ENCODE peak calls at places on chromosomes 6 and 20, in four cellular contexts. One of them, this sample, is unnamed. For H3K36me3, the result is how much of the 10 kb centered on the place peaks cover.

GRCh38 chr6:28943557-28944411 is 20.0 kb upstream of the TRIM27 start:
- DNase-seq in HCT116: no peak
- DNase-seq in SK-N-SH: peak
- DNase-seq in HepG2: peak
- DNase-seq in this sample: no peak

GRCh38 chr6:138765896-138766487 is 7.6 kb upstream of the CCDC28A start:
- DNase-seq in HCT116: peak
- DNase-seq in SK-N-SH: peak
- DNase-seq in HepG2: peak
- DNase-seq in this sample: peak

GRCh38 chr6:156658186-156658585 is 119.0 kb upstream of the ARID1B start:
- DNase-seq in HepG2: no peak
- DNase-seq in HCT116: no peak
- DNase-seq in SK-N-SH: no peak
- DNase-seq in this sample: no peak

GRCh38 chr6:5260111-5260620 is 584 bp downstream of the LYRM4 start:
- DNase-seq in HepG2: peak
- DNase-seq in HCT116: peak
- DNase-seq in SK-N-SH: no peak
- DNase-seq in this sample: no peak

GRCh38 chr20:57404419-57405072 is 13.3 kb downstream of the RBM38 start:
- DNase-seq in HepG2: no peak
- DNase-seq in HCT116: no peak
- DNase-seq in SK-N-SH: no peak
- DNase-seq in this sample: no peak

GRCh38 chr20:11354841-11355240 is 562.9 kb upstream of the BTBD3 start:
- DNase-seq in HepG2: no peak
- DNase-seq in SK-N-SH: no peak
- DNase-seq in HCT116: no peak
- DNase-seq in this sample: no peak

GRCh38 chr6:49951926-49952325 is 12.0 kb downstream of the DEFB114 start:
- DNase-seq in HCT116: no peak
- DNase-seq in HepG2: no peak
- DNase-seq in SK-N-SH: no peak
- DNase-seq in this sample: no peak

GRCh38 chr20:51579137-51579536 is 36.6 kb upstream of the NFATC2 start:
- DNase-seq in SK-N-SH: no peak
- DNase-seq in HepG2: no peak
- DNase-seq in HCT116: no peak
- DNase-seq in this sample: no peak

GRCh38 chr6:129500958-129501381 is 209.0 kb downstream of the ARHGAP18 start:
- DNase-seq in HepG2: peak
- DNase-seq in SK-N-SH: peak
- DNase-seq in HCT116: peak
- DNase-seq in this sample: no peak

GRCh38 chr6:6319947-6320811 is at the start of gene F13A1:
- DNase-seq in SK-N-SH: no peak
- DNase-seq in HCT116: no peak
- DNase-seq in HepG2: no peak
- DNase-seq in this sample: no peak

GRCh38 chr6:112694986-112695385 is 347.9 kb downstream of the RFPL4B start:
- DNase-seq in HCT116: no peak
- DNase-seq in HepG2: no peak
- DNase-seq in SK-N-SH: no peak
- DNase-seq in this sample: no peak

GRCh38 chr6:156883497-156884252 is 106.5 kb downstream of the ARID1B start:
- DNase-seq in HepG2: no peak
- DNase-seq in SK-N-SH: no peak
- DNase-seq in HCT116: no peak
- DNase-seq in this sample: no peak

GRCh38 chr6:7238900-7239589 is 74.0 kb downstream of the SSR1 start:
- DNase-seq in HCT116: peak
- DNase-seq in SK-N-SH: peak
- DNase-seq in HepG2: peak
- DNase-seq in this sample: no peak

GRCh38 chr20:31788578-31788977 is 30.6 kb upstream of the MYLK2 start:
- DNase-seq in HepG2: no peak
- DNase-seq in HCT116: no peak
- DNase-seq in SK-N-SH: no peak
- DNase-seq in this sample: no peak

GRCh38 chr6:4487538-4487937 is 288.7 kb upstream of the CDYL start:
- DNase-seq in HepG2: peak
- DNase-seq in HCT116: peak
- DNase-seq in SK-N-SH: no peak
- DNase-seq in this sample: no peak

GRCh38 chr6:73854998-73855718 is 159.2 kb downstream of the CD109 start:
- DNase-seq in SK-N-SH: peak
- DNase-seq in HepG2: peak
- DNase-seq in HCT116: peak
- DNase-seq in this sample: peak

DNA sequence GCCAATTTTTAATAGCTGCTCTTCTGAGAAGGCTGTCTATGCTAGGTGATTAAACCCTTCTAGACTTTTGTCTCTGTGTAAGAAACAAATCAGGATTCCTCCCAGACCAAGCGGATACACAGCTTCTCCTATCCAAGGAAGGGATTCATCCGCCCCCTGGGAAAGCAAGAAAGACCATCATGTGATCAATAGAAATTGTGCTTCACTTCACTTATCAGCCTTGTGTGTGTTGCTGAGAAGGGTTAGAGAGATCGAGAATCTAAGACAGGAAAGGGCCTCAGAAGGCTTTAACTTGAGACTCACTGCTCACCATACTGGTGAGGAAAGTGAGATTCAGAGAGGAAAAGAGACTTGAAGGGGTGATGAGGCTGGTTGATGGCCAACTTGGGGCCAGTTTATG is 1.5 kb downstream of the ABCC10 start:
- DNase-seq in HCT116: no peak
- DNase-seq in HepG2: no peak
- DNase-seq in SK-N-SH: no peak
- DNase-seq in this sample: no peak
- H3K9ac ChIP-seq in HCT116: peak
- H3K9ac ChIP-seq in HepG2: peak
- H3K9ac ChIP-seq in SK-N-SH: peak
- H3K9ac ChIP-seq in this sample: peak

DNA sequence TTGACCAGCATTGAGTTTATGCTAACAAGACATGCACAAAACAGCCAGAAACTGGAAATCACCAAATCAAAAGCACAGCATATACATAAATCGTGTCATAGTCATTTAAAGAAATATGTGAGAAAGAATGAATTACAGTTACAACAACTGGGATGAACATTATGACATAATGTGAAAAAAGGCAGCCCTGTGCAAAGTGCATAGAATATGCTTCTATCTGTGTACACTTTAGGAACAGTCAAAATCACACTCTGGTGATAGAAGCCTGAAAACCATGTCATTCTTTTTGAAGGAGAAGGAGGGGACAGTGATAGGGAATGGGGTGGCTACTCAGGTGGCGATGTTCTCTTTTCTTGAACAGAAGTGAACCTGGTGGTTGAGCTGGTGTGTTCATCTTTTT is 79.7 kb upstream of the KIF25 start:
- DNase-seq in SK-N-SH: no peak
- DNase-seq in HCT116: no peak
- DNase-seq in HepG2: no peak
- DNase-seq in this sample: no peak
- H3K36me3 ChIP-seq in SK-N-SH: under half
- H3K36me3 ChIP-seq in HCT116: under half
- H3K36me3 ChIP-seq in HepG2: half or more
- H3K36me3 ChIP-seq in this sample: half or more

GRCh38 chr6:75600694-75601265 is 900 bp upstream of the SENP6 start:
- DNase-seq in HCT116: no peak
- DNase-seq in HepG2: no peak
- DNase-seq in SK-N-SH: peak
- DNase-seq in this sample: no peak

GRCh38 chr6:75604294-75604693 is 2.6 kb downstream of the SENP6 start:
- DNase-seq in SK-N-SH: no peak
- DNase-seq in HCT116: no peak
- DNase-seq in HepG2: no peak
- DNase-seq in this sample: no peak

GRCh38 chr6:75602897-75603395 is 1.3 kb downstream of the SENP6 start:
- DNase-seq in HepG2: no peak
- DNase-seq in HCT116: no peak
- DNase-seq in SK-N-SH: no peak
- DNase-seq in this sample: no peak

GRCh38 chr6:75601608-75602163 is at the start of gene SENP6:
- DNase-seq in SK-N-SH: peak
- DNase-seq in HCT116: peak
- DNase-seq in HepG2: peak
- DNase-seq in this sample: no peak

GRCh38 chr6:75602164-75602896 is 650 bp downstream of the SENP6 start:
- DNase-seq in HCT116: peak
- DNase-seq in HepG2: no peak
- DNase-seq in SK-N-SH: peak
- DNase-seq in this sample: no peak
- TF ChIP-seq POLR2AphosphoS5 in HCT116: no peak
- TF ChIP-seq POLR2AphosphoS5 in HepG2: no peak
- TF ChIP-seq POLR2AphosphoS5 in SK-N-SH: no peak
- TF ChIP-seq POLR2AphosphoS5 in this sample: peak

GRCh38 chr6:122145246-122145645 is 254.2 kb upstream of the HSF2 start:
- DNase-seq in HepG2: no peak
- DNase-seq in SK-N-SH: peak
- DNase-seq in HCT116: no peak
- DNase-seq in this sample: no peak

GRCh38 chr6:122147291-122147690 is 252.2 kb upstream of the HSF2 start:
- DNase-seq in SK-N-SH: no peak
- DNase-seq in HCT116: no peak
- DNase-seq in HepG2: no peak
- DNase-seq in this sample: no peak

GRCh38 chr6:122144229-122144628 is 255.2 kb upstream of the HSF2 start:
- DNase-seq in HepG2: no peak
- DNase-seq in HCT116: no peak
- DNase-seq in SK-N-SH: no peak
- DNase-seq in this sample: no peak

GRCh38 chr6:122141246-122141645 is 258.2 kb upstream of the HSF2 start:
- DNase-seq in HCT116: no peak
- DNase-seq in HepG2: no peak
- DNase-seq in SK-N-SH: no peak
- DNase-seq in this sample: no peak

DNA sequence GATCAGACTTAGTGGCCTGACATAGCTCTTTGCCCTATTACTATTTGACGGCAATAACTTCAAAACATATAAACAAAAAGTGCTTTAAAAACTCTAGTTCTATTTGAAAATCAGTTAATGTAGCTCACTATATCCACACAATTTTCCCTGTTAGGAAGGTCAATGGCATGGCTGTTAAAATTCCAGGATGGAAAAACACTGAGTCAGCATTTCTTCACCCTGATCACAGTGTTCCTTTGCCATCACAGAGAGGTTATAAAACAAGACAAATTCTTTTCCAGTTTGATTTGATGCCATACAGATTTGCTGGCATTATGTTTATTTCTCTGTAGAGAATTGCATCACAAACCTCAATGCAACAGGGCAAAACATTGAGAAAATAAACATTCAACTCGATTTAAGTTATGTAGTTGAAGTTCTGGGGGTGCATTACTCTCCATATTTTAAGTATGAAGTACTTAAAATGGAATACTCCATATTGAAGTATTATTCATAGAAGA is 253.7 kb upstream of the HSF2 start:
- DNase-seq in SK-N-SH: no peak
- DNase-seq in HCT116: no peak
- DNase-seq in HepG2: no peak
- DNase-seq in this sample: no peak
- H3K9ac ChIP-seq in SK-N-SH: no peak
- H3K9ac ChIP-seq in HCT116: no peak
- H3K9ac ChIP-seq in HepG2: no peak
- H3K9ac ChIP-seq in this sample: no peak

GRCh38 chr6:158815379-158815724 is 3.8 kb downstream of the EZR start:
- DNase-seq in HepG2: peak
- DNase-seq in SK-N-SH: no peak
- DNase-seq in HCT116: no peak
- DNase-seq in this sample: no peak
- H3K36me3 ChIP-seq in HepG2: under half
- H3K36me3 ChIP-seq in SK-N-SH: under half
- H3K36me3 ChIP-seq in HCT116: half or more
- H3K36me3 ChIP-seq in this sample: under half

GRCh38 chr20:25136643-25137559 is 55.0 kb upstream of the VSX1 start:
- DNase-seq in HepG2: no peak
- DNase-seq in HCT116: peak
- DNase-seq in SK-N-SH: peak
- DNase-seq in this sample: no peak
- TF ChIP-seq POLR2AphosphoS5 in HepG2: no peak
- TF ChIP-seq POLR2AphosphoS5 in HCT116: no peak
- TF ChIP-seq POLR2AphosphoS5 in SK-N-SH: peak
- TF ChIP-seq POLR2AphosphoS5 in this sample: no peak

DNA sequence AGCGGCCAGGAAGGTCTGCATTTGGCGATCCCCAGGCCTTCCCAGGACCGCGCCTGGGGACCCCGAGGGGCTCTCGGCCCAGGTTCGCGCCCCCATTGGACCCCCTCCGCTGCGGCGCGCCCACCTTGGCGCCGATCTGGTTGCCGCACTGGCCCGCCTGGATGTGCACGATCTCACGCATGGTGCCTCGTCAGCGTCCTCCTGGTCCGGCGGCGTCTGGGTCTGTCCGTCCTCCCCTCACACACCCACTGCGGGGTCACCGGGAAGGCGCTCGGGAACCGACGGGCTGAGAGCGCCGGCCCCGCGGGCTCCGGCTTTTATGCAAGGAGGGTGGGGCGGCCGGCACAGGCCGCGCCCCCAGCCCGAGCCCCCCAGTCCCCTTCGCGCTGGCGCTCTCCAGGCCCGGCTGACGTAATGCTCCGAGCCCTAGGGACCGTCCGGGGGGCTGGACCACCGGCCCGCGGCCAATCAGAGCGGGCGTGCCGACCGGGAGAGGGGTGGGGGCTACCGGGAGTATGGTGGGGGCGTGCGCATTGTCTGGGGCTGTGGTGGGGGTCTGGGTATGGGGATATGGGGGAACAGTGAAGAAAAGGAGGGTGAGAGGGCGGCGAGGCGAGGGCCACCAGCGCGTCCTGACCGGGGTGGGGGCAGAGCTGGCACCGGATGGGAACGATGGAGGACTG is at the start of gene TUBB2B:
- DNase-seq in HCT116: no peak
- DNase-seq in SK-N-SH: peak
- DNase-seq in HepG2: no peak
- DNase-seq in this sample: no peak
- H3K9ac ChIP-seq in HCT116: no peak
- H3K9ac ChIP-seq in SK-N-SH: peak
- H3K9ac ChIP-seq in HepG2: peak
- H3K9ac ChIP-seq in this sample: peak

This sample was measured in SK-N-MC.